ENCODE peak calls at places on chromosomes 5 and 9, in nine cellular contexts. One of them, this sample, is unnamed.
A peak's percentile ranks its signal among the peaks of the same experiment; 100 is the strongest.

GRCh38 chr5:159943331-159943730 is 27.0 kb downstream of the ADRA1B start:
- DNase-seq in omental fat pad: no peak
- DNase-seq in HFF-Myc: no peak
- DNase-seq in cardiac muscle cell: no peak
- DNase-seq in A549: no peak
- DNase-seq in endothelial cell of umbilical vein: no peak
- DNase-seq in heart right ventricle: no peak
- DNase-seq in fibroblast of lung: no peak
- DNase-seq in lung: no peak
- DNase-seq in this sample: no peak

GRCh38 chr9:120868676-120869359 is 8.2 kb downstream of the PHF19 start:
- DNase-seq in omental fat pad: peak; percentile 94
- DNase-seq in HFF-Myc: peak; percentile 77
- DNase-seq in cardiac muscle cell: peak; percentile 98
- DNase-seq in A549: peak; percentile 98
- DNase-seq in endothelial cell of umbilical vein: peak; percentile 86
- DNase-seq in heart right ventricle: peak; percentile 96
- DNase-seq in fibroblast of lung: peak; percentile 93
- DNase-seq in lung: peak; percentile 99
- DNase-seq in this sample: peak; percentile 93

GRCh38 chr9:132694144-132694543 is 23.9 kb downstream of the GTF3C4 start:
- DNase-seq in omental fat pad: no peak
- DNase-seq in HFF-Myc: no peak
- DNase-seq in cardiac muscle cell: peak; percentile 20
- DNase-seq in A549: peak; percentile 24
- DNase-seq in endothelial cell of umbilical vein: no peak
- DNase-seq in heart right ventricle: no peak
- DNase-seq in fibroblast of lung: peak; percentile 24
- DNase-seq in lung: no peak
- DNase-seq in this sample: no peak

GRCh38 chr9:24824607-24825006 is 278.9 kb upstream of the IZUMO3 start:
- DNase-seq in omental fat pad: no peak
- DNase-seq in HFF-Myc: no peak
- DNase-seq in cardiac muscle cell: no peak
- DNase-seq in A549: no peak
- DNase-seq in endothelial cell of umbilical vein: no peak
- DNase-seq in heart right ventricle: no peak
- DNase-seq in fibroblast of lung: no peak
- DNase-seq in lung: no peak
- DNase-seq in this sample: no peak

GRCh38 chr5:93607367-93608258 is 24.6 kb downstream of the NR2F1 start:
- DNase-seq in omental fat pad: no peak
- DNase-seq in HFF-Myc: no peak
- DNase-seq in cardiac muscle cell: peak; percentile 79
- DNase-seq in A549: peak; percentile 57
- DNase-seq in endothelial cell of umbilical vein: peak; percentile 74
- DNase-seq in heart right ventricle: no peak
- DNase-seq in fibroblast of lung: peak; percentile 89
- DNase-seq in lung: no peak
- DNase-seq in this sample: no peak

GRCh38 chr5:150180241-150181027 is 9.4 kb upstream of the SLC6A7 start:
- DNase-seq in omental fat pad: no peak
- DNase-seq in HFF-Myc: no peak
- DNase-seq in cardiac muscle cell: peak; percentile 72
- DNase-seq in A549: no peak
- DNase-seq in endothelial cell of umbilical vein: no peak
- DNase-seq in heart right ventricle: peak; percentile 75
- DNase-seq in fibroblast of lung: peak; percentile 30
- DNase-seq in lung: peak; percentile 63
- DNase-seq in this sample: no peak

GRCh38 chr9:128412120-128412790 is 8.4 kb upstream of the CERCAM start:
- DNase-seq in omental fat pad: peak; percentile 33
- DNase-seq in HFF-Myc: no peak
- DNase-seq in cardiac muscle cell: peak; percentile 54
- DNase-seq in A549: peak; percentile 52
- DNase-seq in endothelial cell of umbilical vein: peak; percentile 76
- DNase-seq in heart right ventricle: peak; percentile 43
- DNase-seq in fibroblast of lung: peak; percentile 16
- DNase-seq in lung: peak; percentile 35
- DNase-seq in this sample: peak; percentile 90

GRCh38 chr5:109324941-109325340 is 84.8 kb downstream of the PJA2 start:
- DNase-seq in omental fat pad: no peak
- DNase-seq in HFF-Myc: no peak
- DNase-seq in cardiac muscle cell: peak; percentile 62
- DNase-seq in A549: no peak
- DNase-seq in endothelial cell of umbilical vein: no peak
- DNase-seq in heart right ventricle: no peak
- DNase-seq in fibroblast of lung: no peak
- DNase-seq in lung: no peak
- DNase-seq in this sample: no peak

GRCh38 chr9:94990897-94991561 is 264.5 kb downstream of the AOPEP start:
- DNase-seq in omental fat pad: no peak
- DNase-seq in HFF-Myc: no peak
- DNase-seq in cardiac muscle cell: no peak
- DNase-seq in A549: peak; percentile 45
- DNase-seq in endothelial cell of umbilical vein: no peak
- DNase-seq in heart right ventricle: no peak
- DNase-seq in fibroblast of lung: no peak
- DNase-seq in lung: no peak
- DNase-seq in this sample: no peak

GRCh38 chr5:127785098-127785927 is 82.1 kb downstream of the CCDC192 start:
- DNase-seq in omental fat pad: no peak
- DNase-seq in HFF-Myc: peak; percentile 68
- DNase-seq in cardiac muscle cell: peak; percentile 82
- DNase-seq in A549: peak; percentile 7
- DNase-seq in endothelial cell of umbilical vein: no peak
- DNase-seq in heart right ventricle: no peak
- DNase-seq in fibroblast of lung: peak; percentile 97
- DNase-seq in lung: no peak
- DNase-seq in this sample: no peak

GRCh38 chr5:17079562-17079961 is 137.9 kb upstream of the BASP1 start:
- DNase-seq in omental fat pad: no peak
- DNase-seq in HFF-Myc: no peak
- DNase-seq in cardiac muscle cell: peak; percentile 66
- DNase-seq in A549: no peak
- DNase-seq in endothelial cell of umbilical vein: peak; percentile 99
- DNase-seq in heart right ventricle: no peak
- DNase-seq in fibroblast of lung: peak; percentile 64
- DNase-seq in lung: no peak
- DNase-seq in this sample: no peak
- TF ChIP-seq CTCF in omental fat pad: no peak
- TF ChIP-seq CTCF in HFF-Myc: no peak
- TF ChIP-seq CTCF in cardiac muscle cell: no peak
- TF ChIP-seq CTCF in A549: no peak
- TF ChIP-seq CTCF in endothelial cell of umbilical vein: no peak
- TF ChIP-seq CTCF in heart right ventricle: no peak
- TF ChIP-seq CTCF in fibroblast of lung: no peak
- TF ChIP-seq CTCF in lung: no peak
- TF ChIP-seq CTCF in this sample: no peak

GRCh38 chr5:72402959-72403628 is 82.9 kb downstream of the PTCD2 start:
- DNase-seq in omental fat pad: no peak
- DNase-seq in HFF-Myc: no peak
- DNase-seq in cardiac muscle cell: no peak
- DNase-seq in A549: peak; percentile 37
- DNase-seq in endothelial cell of umbilical vein: peak; percentile 78
- DNase-seq in heart right ventricle: no peak
- DNase-seq in fibroblast of lung: no peak
- DNase-seq in lung: no peak
- DNase-seq in this sample: no peak
- TF ChIP-seq CTCF in omental fat pad: no peak
- TF ChIP-seq CTCF in HFF-Myc: peak; percentile 46
- TF ChIP-seq CTCF in cardiac muscle cell: peak; percentile 47
- TF ChIP-seq CTCF in A549: peak; percentile 20
- TF ChIP-seq CTCF in endothelial cell of umbilical vein: peak; percentile 34
- TF ChIP-seq CTCF in heart right ventricle: peak; percentile 31
- TF ChIP-seq CTCF in fibroblast of lung: peak; percentile 70
- TF ChIP-seq CTCF in lung: peak; percentile 7
- TF ChIP-seq CTCF in this sample: peak; percentile 61

GRCh38 chr5:138632900-138633489 is 57.8 kb upstream of the HSPA9 start:
- DNase-seq in omental fat pad: no peak
- DNase-seq in HFF-Myc: peak; percentile 77
- DNase-seq in cardiac muscle cell: peak; percentile 96
- DNase-seq in A549: peak; percentile 96
- DNase-seq in endothelial cell of umbilical vein: peak; percentile 92
- DNase-seq in heart right ventricle: peak; percentile 41
- DNase-seq in fibroblast of lung: peak; percentile 75
- DNase-seq in lung: peak; percentile 64
- DNase-seq in this sample: no peak
- TF ChIP-seq CTCF in omental fat pad: no peak
- TF ChIP-seq CTCF in HFF-Myc: peak; percentile 41
- TF ChIP-seq CTCF in cardiac muscle cell: peak; percentile 58
- TF ChIP-seq CTCF in A549: peak; percentile 52
- TF ChIP-seq CTCF in endothelial cell of umbilical vein: peak; percentile 52
- TF ChIP-seq CTCF in heart right ventricle: peak; percentile 29
- TF ChIP-seq CTCF in fibroblast of lung: peak; percentile 50
- TF ChIP-seq CTCF in lung: no peak
- TF ChIP-seq CTCF in this sample: peak; percentile 75

GRCh38 chr5:140168371-140168770 is 6.6 kb upstream of the CYSTM1 start:
- DNase-seq in omental fat pad: no peak
- DNase-seq in HFF-Myc: no peak
- DNase-seq in cardiac muscle cell: no peak
- DNase-seq in A549: no peak
- DNase-seq in endothelial cell of umbilical vein: no peak
- DNase-seq in heart right ventricle: no peak
- DNase-seq in fibroblast of lung: no peak
- DNase-seq in lung: no peak
- DNase-seq in this sample: peak; percentile 15
- TF ChIP-seq CTCF in omental fat pad: no peak
- TF ChIP-seq CTCF in HFF-Myc: no peak
- TF ChIP-seq CTCF in cardiac muscle cell: no peak
- TF ChIP-seq CTCF in A549: no peak
- TF ChIP-seq CTCF in endothelial cell of umbilical vein: no peak
- TF ChIP-seq CTCF in heart right ventricle: no peak
- TF ChIP-seq CTCF in fibroblast of lung: no peak
- TF ChIP-seq CTCF in lung: no peak
- TF ChIP-seq CTCF in this sample: no peak

GRCh38 chr5:142183561-142183960 is 75.0 kb downstream of the NDFIP1 start:
- DNase-seq in omental fat pad: no peak
- DNase-seq in HFF-Myc: no peak
- DNase-seq in cardiac muscle cell: no peak
- DNase-seq in A549: no peak
- DNase-seq in endothelial cell of umbilical vein: no peak
- DNase-seq in heart right ventricle: no peak
- DNase-seq in fibroblast of lung: no peak
- DNase-seq in lung: no peak
- DNase-seq in this sample: no peak

GRCh38 chr5:142184939-142185526 is 76.5 kb downstream of the NDFIP1 start:
- DNase-seq in omental fat pad: no peak
- DNase-seq in HFF-Myc: peak; percentile 29
- DNase-seq in cardiac muscle cell: peak; percentile 64
- DNase-seq in A549: no peak
- DNase-seq in endothelial cell of umbilical vein: no peak
- DNase-seq in heart right ventricle: no peak
- DNase-seq in fibroblast of lung: no peak
- DNase-seq in lung: no peak
- DNase-seq in this sample: no peak

GRCh38 chr5:142181096-142181495 is 72.5 kb downstream of the NDFIP1 start:
- DNase-seq in omental fat pad: no peak
- DNase-seq in HFF-Myc: no peak
- DNase-seq in cardiac muscle cell: no peak
- DNase-seq in A549: no peak
- DNase-seq in endothelial cell of umbilical vein: no peak
- DNase-seq in heart right ventricle: no peak
- DNase-seq in fibroblast of lung: no peak
- DNase-seq in lung: no peak
- DNase-seq in this sample: no peak

GRCh38 chr5:142181547-142182191 is 73.1 kb downstream of the NDFIP1 start:
- DNase-seq in omental fat pad: no peak
- DNase-seq in HFF-Myc: no peak
- DNase-seq in cardiac muscle cell: no peak
- DNase-seq in A549: no peak
- DNase-seq in endothelial cell of umbilical vein: no peak
- DNase-seq in heart right ventricle: no peak
- DNase-seq in fibroblast of lung: no peak
- DNase-seq in lung: no peak
- DNase-seq in this sample: no peak

DNA sequence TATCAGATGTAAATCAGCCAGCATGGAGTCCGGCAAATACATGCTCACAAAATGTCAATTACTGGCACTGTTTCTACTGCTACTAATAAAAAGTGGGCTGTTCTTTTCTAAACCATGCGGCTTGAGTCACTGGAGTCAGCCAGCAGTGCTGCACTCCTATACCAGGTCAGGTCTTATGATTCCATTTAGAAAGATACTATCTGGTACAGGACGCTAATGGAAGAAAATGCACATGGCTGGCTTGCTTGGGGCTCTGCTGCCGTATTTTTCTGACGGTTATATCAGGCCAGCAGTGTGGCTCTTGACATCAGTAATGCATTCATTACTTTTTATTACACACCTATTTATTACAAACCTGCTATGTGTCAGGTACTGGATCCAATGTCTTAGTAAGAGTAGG is 74.3 kb downstream of the NDFIP1 start:
- DNase-seq in omental fat pad: no peak
- DNase-seq in HFF-Myc: no peak
- DNase-seq in cardiac muscle cell: no peak
- DNase-seq in A549: no peak
- DNase-seq in endothelial cell of umbilical vein: no peak
- DNase-seq in heart right ventricle: no peak
- DNase-seq in fibroblast of lung: no peak
- DNase-seq in lung: no peak
- DNase-seq in this sample: no peak
- TF ChIP-seq CTCF in omental fat pad: no peak
- TF ChIP-seq CTCF in HFF-Myc: no peak
- TF ChIP-seq CTCF in cardiac muscle cell: no peak
- TF ChIP-seq CTCF in A549: no peak
- TF ChIP-seq CTCF in endothelial cell of umbilical vein: no peak
- TF ChIP-seq CTCF in heart right ventricle: no peak
- TF ChIP-seq CTCF in fibroblast of lung: no peak
- TF ChIP-seq CTCF in lung: no peak
- TF ChIP-seq CTCF in this sample: no peak

GRCh38 chr5:179866241-179867078 is 7.8 kb upstream of the MRNIP start:
- DNase-seq in omental fat pad: no peak
- DNase-seq in HFF-Myc: no peak
- DNase-seq in cardiac muscle cell: no peak
- DNase-seq in A549: peak; percentile 35
- DNase-seq in endothelial cell of umbilical vein: no peak
- DNase-seq in heart right ventricle: no peak
- DNase-seq in fibroblast of lung: no peak
- DNase-seq in lung: no peak
- DNase-seq in this sample: no peak
- TF ChIP-seq CTCF in omental fat pad: no peak
- TF ChIP-seq CTCF in HFF-Myc: peak; percentile 11
- TF ChIP-seq CTCF in cardiac muscle cell: no peak
- TF ChIP-seq CTCF in A549: no peak
- TF ChIP-seq CTCF in endothelial cell of umbilical vein: no peak
- TF ChIP-seq CTCF in heart right ventricle: no peak
- TF ChIP-seq CTCF in fibroblast of lung: no peak
- TF ChIP-seq CTCF in lung: no peak
- TF ChIP-seq CTCF in this sample: peak; percentile 18